ENCODE peak calls at places on chromosome 1, in eight cellular contexts. A is GM23248, M is fibroblast of lung, K is neural progenitor cell, T is H1, R is mammary epithelial cell, W is HCT116, B is DND-41. P is an unnamed sample. For H3K4me1, the result is how much of the 10 kb centered on the place peaks cover.

GRCh38 chr1:163231385-163231784 is 28.7 kb upstream of the RGS5 start:
- DNase-seq in M (peak), B (no peak), W (no peak), A (peak), T (no peak), K (no peak), R (no peak), P (no peak)

GRCh38 chr1:195202271-195202670 is 1406.0 kb downstream of the KCNT2 start:
- DNase-seq in B (no peak), T (no peak), A (no peak), W (no peak), K (no peak), M (peak), R (no peak), P (no peak)

GRCh38 chr1:151495316-151495715 is 15.9 kb upstream of the CGN start:
- DNase-seq in T (no peak), K (no peak), A (no peak), W (no peak), B (no peak), R (no peak), M (no peak), P (no peak)

GRCh38 chr1:21665711-21666571 is 3.2 kb downstream of the RAP1GAP start:
- DNase-seq in K (no peak), A (peak), M (no peak), B (no peak), R (no peak), T (no peak), W (no peak), P (no peak)

GRCh38 chr1:65069186-65069585 is 78.8 kb upstream of the AK4 start:
- DNase-seq in A (no peak), T (no peak), M (no peak), B (no peak), W (no peak), K (no peak), R (no peak), P (no peak)

GRCh38 chr1:246506785-246507639 is at the start of gene SMYD3:
- DNase-seq in R (peak), K (peak), B (peak), M (peak), T (peak), W (peak), A (peak), P (peak)

GRCh38 chr1:40057310-40058030 is 16.9 kb downstream of the CAP1 start:
- DNase-seq in R (no peak), A (no peak), M (no peak), K (no peak), B (no peak), T (no peak), W (no peak), P (no peak)

GRCh38 chr1:17167783-17168479 is 37.0 kb upstream of the PADI1 start:
- DNase-seq in M (peak), T (no peak), A (peak), W (no peak), B (no peak), R (peak), K (no peak), P (no peak)

GRCh38 chr1:201450721-201451291 is 18.2 kb downstream of the PHLDA3 start:
- DNase-seq in W (no peak), T (no peak), K (peak), B (peak), R (no peak), M (peak), A (peak), P (peak)

GRCh38 chr1:102191723-102192122 is 195.0 kb upstream of the OLFM3 start:
- DNase-seq in B (peak), T (no peak), K (peak), M (peak), A (peak), W (peak), R (peak), P (no peak)

GRCh38 chr1:112509005-112509659 is 367 bp downstream of the WNT2B start:
- DNase-seq in K (peak), T (no peak), B (no peak), A (peak), R (no peak), W (no peak), M (no peak), P (peak)

GRCh38 chr1:232273071-232273470 is 356.9 kb downstream of the SIPA1L2 start:
- DNase-seq in A (no peak), K (no peak), W (no peak), B (no peak), R (no peak), T (no peak), M (peak), P (no peak)

DNA sequence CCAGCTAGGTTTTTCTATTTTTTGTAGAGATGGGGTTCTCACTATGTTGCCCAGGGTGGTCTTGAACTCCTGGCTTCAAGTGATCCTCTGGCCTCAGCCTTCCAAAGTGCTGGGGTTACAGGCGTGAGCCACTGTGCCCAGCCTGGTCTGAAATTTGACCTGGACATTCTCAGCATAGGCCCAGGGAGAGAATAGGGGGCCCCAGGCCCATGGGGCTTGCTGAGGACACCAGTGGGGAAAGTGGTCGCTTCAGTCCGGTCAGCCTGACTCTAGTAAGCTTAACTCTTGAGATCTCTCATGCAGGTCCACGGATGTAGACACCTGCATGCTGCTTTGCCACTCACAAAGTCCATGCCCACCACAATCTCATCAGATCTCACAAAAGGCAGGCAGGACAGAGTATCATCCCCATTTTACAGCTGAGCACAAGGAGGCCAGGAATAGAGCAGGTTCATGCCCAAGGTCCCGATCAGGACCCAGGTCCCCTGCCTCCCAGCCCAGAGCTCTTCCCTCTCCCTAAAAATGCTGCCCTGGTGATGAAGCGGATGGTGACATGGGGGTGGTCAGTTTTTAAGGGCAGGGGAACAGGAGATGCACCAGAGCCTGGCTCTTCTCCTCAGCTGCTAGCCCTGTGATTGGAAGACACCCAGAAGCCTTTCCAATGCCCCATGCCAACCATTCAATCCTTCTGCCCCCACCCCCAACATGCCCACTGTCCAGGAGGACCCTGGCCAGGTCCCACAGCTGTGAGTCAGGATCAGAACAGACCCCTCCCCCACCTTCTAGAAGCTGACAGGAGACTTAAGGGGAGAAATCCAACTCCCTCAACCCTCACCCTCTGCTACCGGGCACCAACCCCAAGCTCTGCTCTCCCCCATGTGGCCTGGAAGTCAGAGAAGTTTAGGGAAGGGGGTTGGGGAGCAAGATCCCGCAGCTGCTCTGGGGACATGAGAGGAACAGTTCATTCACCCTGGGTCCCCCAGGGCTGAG is 1.8 kb downstream of the FHL3 start:
- DNase-seq in W (no peak), R (no peak), K (no peak), A (peak), T (no peak), M (peak), B (no peak), P (no peak)
- H3K9ac ChIP-seq in W (peak), R (peak), K (no peak), A (peak), T (peak), M (peak), B (peak), P (peak)

GRCh38 chr1:8016244-8017241 is 9.6 kb downstream of the ERRFI1 start:
- DNase-seq in M (peak), R (no peak), T (no peak), W (no peak), B (no peak), A (no peak), K (no peak), P (no peak)
- H3K4me1 ChIP-seq in M (under half), R (half or more), T (under half), W (half or more), B (under half), A (half or more), K (half or more), P (under half)

GRCh38 chr1:206470692-206471414 is 577 bp downstream of the IKBKE start:
- DNase-seq in A (peak), T (no peak), B (peak), R (peak), M (peak), W (no peak), K (peak), P (no peak)
- H3K9ac ChIP-seq in A (peak), T (no peak), B (peak), R (peak), M (peak), W (peak), K (no peak), P (peak)

GRCh38 chr1:230744382-230744781 is 2.8 kb upstream of the CAPN9 start:
- DNase-seq in T (no peak), A (peak), M (peak), R (no peak), B (no peak), W (no peak), K (no peak), P (no peak)

GRCh38 chr1:230743874-230744273 is 3.3 kb upstream of the CAPN9 start:
- DNase-seq in W (no peak), A (no peak), K (no peak), T (no peak), M (no peak), B (no peak), R (no peak), P (no peak)

GRCh38 chr1:230746617-230747016 is 571 bp upstream of the CAPN9 start:
- DNase-seq in B (no peak), R (no peak), T (no peak), A (no peak), W (no peak), M (no peak), K (no peak), P (no peak)

GRCh38 chr1:230747139-230747730 is at the start of gene CAPN9:
- DNase-seq in T (no peak), K (no peak), A (no peak), W (no peak), B (no peak), M (no peak), R (no peak), P (no peak)

GRCh38 chr1:230745071-230745470 is 2.1 kb upstream of the CAPN9 start:
- DNase-seq in M (no peak), A (no peak), B (no peak), T (no peak), K (no peak), W (no peak), R (no peak), P (no peak)
- H3K4me1 ChIP-seq in M (under half), A (under half), B (under half), T (under half), K (under half), W (under half), R (under half), P (under half)

DNA sequence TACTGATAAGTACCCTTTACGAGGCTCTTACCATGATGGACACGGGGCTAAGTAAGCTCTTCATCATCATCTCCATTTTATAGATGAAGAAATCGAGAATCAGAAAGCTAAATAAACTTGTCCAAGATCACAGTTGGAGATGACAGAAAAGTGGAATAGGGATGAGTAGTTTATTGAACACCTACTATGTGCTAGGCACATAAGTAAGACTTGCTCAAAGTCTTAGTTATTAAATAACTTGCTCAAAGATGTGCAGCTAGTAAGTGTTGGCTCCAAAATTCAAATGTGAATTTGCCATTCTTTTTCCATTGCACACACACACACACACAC is 611 bp upstream of the RGS16 start:
- DNase-seq in T (no peak), M (no peak), R (no peak), W (no peak), A (no peak), B (no peak), K (no peak), P (no peak)
- H3K9ac ChIP-seq in T (no peak), M (no peak), R (no peak), W (no peak), A (peak), B (peak), K (no peak), P (peak)

DNA sequence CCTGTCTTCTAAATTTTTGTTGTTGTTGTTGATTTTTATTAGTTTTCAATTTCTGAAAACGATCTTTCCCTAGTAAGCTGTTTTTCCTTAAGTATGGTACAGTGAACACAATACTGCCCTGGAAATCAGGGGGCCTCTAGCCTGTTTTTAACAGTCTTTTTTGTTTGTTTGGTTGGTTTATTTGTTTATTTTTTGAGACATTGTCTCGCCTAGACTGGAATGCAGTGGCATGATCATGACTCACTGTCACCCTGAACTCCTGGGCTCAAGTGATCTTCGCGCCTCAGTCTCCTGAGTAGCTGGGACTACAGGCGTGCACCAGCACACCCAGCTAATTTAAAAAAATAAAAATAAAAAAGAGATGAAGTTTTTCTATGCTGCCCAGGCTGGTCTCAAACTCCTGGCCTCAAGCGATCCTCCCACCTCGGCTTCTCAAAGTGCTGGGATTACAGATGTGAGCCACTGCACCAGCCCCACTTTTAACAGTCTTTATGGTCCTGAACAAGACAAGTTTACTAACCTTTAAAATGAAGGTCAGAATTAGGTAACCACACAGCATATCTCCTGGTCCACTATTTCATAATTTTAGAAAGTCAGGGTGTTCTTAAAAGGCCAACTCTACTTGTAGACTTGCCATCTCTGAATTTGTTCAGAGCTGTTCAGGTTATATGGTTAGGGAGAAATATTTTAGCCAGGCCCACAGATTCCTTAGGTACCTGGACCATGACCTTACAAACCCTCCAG is 35.4 kb downstream of the TBCE start:
- DNase-seq in W (no peak), A (no peak), M (no peak), B (no peak), T (no peak), R (no peak), K (no peak), P (no peak)
- H3K4me1 ChIP-seq in W (under half), A (under half), M (under half), B (under half), T (under half), R (under half), K (under half), P (under half)

P was measured in kidney.